ENCODE peak calls at places on chromosomes 16 and 17, in ten cellular contexts. Z is ovary, L is heart left ventricle, W is A549, C is GM12892, V is gastrocnemius medialis, A is stomach, J is Peyer's patch, N is H54, T is tibial nerve. S is an unnamed sample.

GRCh38 chr17:80793421-80793820 is 198.2 kb upstream of the CHMP6 start:
- DNase-seq in T (no peak), A (no peak), N (no peak), L (no peak), V (no peak), J (no peak), W (no peak), Z (no peak), C (no peak), S (no peak)

GRCh38 chr16:19005561-19006445 is 22.1 kb downstream of the TMC7 start:
- DNase-seq in L (peak), N (peak), C (no peak), A (peak), Z (no peak), W (peak), J (no peak), V (no peak), T (peak), S (no peak)

GRCh38 chr17:19268611-19269010 is 31.4 kb downstream of the EPN2 start:
- DNase-seq in C (no peak), J (no peak), T (no peak), N (no peak), L (no peak), Z (no peak), W (no peak), V (no peak), A (no peak), S (no peak)

GRCh38 chr17:79664925-79665738 is 54.3 kb upstream of the RBFOX3 start:
- DNase-seq in N (no peak), T (peak), J (no peak), V (no peak), L (peak), Z (peak), C (no peak), W (no peak), A (peak), S (no peak)

GRCh38 chr16:82092711-82093110 is 57.7 kb downstream of the HSD17B2 start:
- DNase-seq in N (no peak), J (no peak), L (no peak), W (no peak), V (no peak), T (no peak), Z (no peak), A (no peak), C (no peak), S (no peak)

GRCh38 chr17:58268326-58268725 is 12.4 kb downstream of the MPO start:
- DNase-seq in N (no peak), J (peak), W (no peak), T (no peak), L (peak), Z (no peak), V (no peak), C (no peak), A (no peak), S (no peak)

GRCh38 chr17:1179112-1179634 is 608 bp downstream of the ABR start:
- DNase-seq in L (no peak), T (no peak), C (no peak), V (no peak), N (no peak), A (no peak), J (no peak), Z (no peak), W (no peak), S (no peak)

GRCh38 chr16:64809876-64810629 is 311.8 kb downstream of the CDH11 start:
- DNase-seq in Z (no peak), W (no peak), C (no peak), A (no peak), T (no peak), V (no peak), J (no peak), N (no peak), L (no peak), S (no peak)

GRCh38 chr17:47878203-47879027 is 17.6 kb upstream of the SP2 start:
- DNase-seq in J (no peak), Z (no peak), C (no peak), W (no peak), A (no peak), T (no peak), N (no peak), V (no peak), L (no peak), S (no peak)

DNA sequence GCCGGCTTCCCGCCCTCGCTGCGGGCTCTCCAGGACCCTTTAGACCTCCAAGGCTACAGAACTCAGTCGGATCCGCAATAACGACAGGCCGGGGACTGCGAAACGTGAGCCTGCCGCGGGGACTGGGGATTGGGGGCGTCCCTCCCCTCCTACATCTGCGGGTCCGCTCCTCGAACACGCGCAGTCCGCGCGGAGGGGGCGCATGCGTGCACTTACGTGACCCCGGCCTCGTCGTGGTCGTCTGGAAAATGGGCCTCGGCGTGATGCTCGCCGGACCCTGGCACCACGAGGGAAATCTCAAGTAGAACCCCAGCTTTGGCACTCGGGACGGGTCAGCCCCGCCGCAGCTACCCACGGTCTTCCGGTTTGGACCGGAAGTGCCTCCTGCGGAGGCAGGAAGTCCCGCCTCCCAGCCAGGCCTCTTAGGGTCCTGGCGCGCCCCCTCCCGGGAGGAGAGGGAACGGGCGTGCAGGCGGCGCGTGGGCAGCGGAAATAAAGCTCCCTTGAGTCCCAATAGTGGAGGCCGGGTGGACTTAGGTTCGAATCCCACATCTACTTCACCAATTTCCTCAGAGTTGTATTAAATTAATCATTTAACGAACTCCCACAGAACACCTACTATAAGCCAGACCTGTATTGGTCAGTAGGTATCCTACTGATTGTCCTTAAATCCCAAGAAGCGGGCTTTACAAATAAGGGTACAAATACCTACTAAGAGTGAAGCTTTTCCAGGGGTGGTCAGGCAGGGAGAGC is at the start of gene TAF1C:
- DNase-seq in V (peak), C (peak), Z (peak), J (peak), T (peak), N (peak), A (peak), W (peak), L (peak), S (peak)
- TF ChIP-seq POLR2A in V (peak), C (peak), Z (peak), J (peak), T (no peak), N (peak), A (no peak), W (peak), L (no peak), S (peak)

GRCh38 chr16:591892-592517 is 2.1 kb downstream of the RAB40C start:
- DNase-seq in V (no peak), A (no peak), W (no peak), N (no peak), L (peak), C (no peak), Z (no peak), J (no peak), T (no peak), S (no peak)

GRCh38 chr16:590875-591200 is 972 bp downstream of the RAB40C start:
- DNase-seq in C (no peak), N (no peak), J (no peak), A (no peak), T (no peak), Z (no peak), V (no peak), W (no peak), L (no peak), S (no peak)

GRCh38 chr16:589658-590159 is at the start of gene RAB40C:
- DNase-seq in W (peak), Z (peak), J (peak), T (peak), A (peak), L (peak), V (peak), N (peak), C (peak), S (peak)

GRCh38 chr16:588889-589657 is 793 bp upstream of the RAB40C start:
- DNase-seq in J (peak), Z (peak), W (peak), C (peak), V (peak), N (peak), A (peak), L (peak), T (peak), S (peak)

GRCh38 chr16:590165-590874 is 454 bp downstream of the RAB40C start:
- DNase-seq in A (peak), L (peak), V (no peak), C (no peak), Z (peak), W (no peak), N (no peak), J (no peak), T (no peak), S (no peak)
- TF ChIP-seq POLR2A in A (no peak), L (no peak), V (peak), C (no peak), Z (no peak), W (peak), N (peak), J (peak), T (no peak), S (no peak)

DNA sequence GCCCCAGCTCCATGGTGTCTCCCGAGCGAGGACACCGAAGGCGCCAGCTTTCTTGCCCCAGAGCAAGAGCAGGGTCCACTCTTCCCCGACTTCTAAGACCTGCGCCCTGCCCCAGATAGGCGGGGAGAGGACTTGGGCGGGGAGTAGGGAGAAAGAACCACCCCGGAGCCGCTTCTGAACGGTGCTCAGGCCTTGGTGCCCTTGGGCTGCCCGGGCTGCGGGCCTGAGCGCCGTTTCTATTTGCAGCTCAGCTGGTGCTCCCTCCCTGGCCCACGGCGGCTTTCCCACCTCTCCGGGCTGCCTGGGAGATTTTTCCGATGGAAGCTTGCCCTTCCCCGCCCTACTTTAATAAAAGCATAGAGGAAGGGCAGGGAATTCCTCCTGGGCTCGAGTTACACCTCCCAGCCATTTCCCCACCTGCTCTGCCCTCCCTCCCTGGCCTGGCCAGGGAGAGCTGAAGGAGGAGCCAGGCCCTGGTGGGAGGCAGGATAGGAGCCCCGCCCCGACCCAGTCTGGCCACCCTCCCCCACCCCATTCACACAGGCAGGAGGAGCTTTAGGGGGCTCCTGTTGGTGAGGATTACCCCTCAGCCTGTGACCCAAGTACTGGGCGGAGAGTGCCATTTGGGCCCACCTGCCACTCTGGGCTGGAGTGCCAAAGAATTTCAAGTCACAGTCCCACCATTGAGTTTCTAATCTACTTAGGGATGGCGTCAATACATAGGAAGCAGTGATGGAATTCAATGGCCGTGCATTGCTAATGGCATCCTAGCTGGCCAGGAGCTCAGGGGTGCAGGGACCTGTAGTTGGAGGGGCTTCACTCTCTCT is 2.0 kb downstream of the MMP15 start:
- DNase-seq in N (no peak), L (peak), A (peak), W (peak), V (no peak), J (no peak), T (no peak), Z (no peak), C (no peak), S (no peak)
- TF ChIP-seq POLR2A in N (no peak), L (no peak), A (no peak), W (no peak), V (no peak), J (peak), T (no peak), Z (no peak), C (no peak), S (no peak)

GRCh38 chr16:50265716-50266336 is 525 bp upstream of the ADCY7 start:
- DNase-seq in J (no peak), N (no peak), Z (peak), A (no peak), L (no peak), V (no peak), C (no peak), T (no peak), W (no peak), S (no peak)

GRCh38 chr16:50267151-50267631 is 840 bp downstream of the ADCY7 start:
- DNase-seq in J (no peak), T (no peak), V (no peak), Z (no peak), W (no peak), N (no peak), L (no peak), C (no peak), A (no peak), S (peak)

GRCh38 chr16:50267651-50268050 is 1.3 kb downstream of the ADCY7 start:
- DNase-seq in A (no peak), W (no peak), J (no peak), N (no peak), V (no peak), Z (no peak), C (no peak), L (no peak), T (no peak), S (peak)

GRCh38 chr16:50265260-50265659 is 1.1 kb upstream of the ADCY7 start:
- DNase-seq in V (no peak), Z (no peak), N (no peak), W (no peak), T (no peak), L (no peak), C (no peak), A (peak), J (peak), S (peak)

DNA sequence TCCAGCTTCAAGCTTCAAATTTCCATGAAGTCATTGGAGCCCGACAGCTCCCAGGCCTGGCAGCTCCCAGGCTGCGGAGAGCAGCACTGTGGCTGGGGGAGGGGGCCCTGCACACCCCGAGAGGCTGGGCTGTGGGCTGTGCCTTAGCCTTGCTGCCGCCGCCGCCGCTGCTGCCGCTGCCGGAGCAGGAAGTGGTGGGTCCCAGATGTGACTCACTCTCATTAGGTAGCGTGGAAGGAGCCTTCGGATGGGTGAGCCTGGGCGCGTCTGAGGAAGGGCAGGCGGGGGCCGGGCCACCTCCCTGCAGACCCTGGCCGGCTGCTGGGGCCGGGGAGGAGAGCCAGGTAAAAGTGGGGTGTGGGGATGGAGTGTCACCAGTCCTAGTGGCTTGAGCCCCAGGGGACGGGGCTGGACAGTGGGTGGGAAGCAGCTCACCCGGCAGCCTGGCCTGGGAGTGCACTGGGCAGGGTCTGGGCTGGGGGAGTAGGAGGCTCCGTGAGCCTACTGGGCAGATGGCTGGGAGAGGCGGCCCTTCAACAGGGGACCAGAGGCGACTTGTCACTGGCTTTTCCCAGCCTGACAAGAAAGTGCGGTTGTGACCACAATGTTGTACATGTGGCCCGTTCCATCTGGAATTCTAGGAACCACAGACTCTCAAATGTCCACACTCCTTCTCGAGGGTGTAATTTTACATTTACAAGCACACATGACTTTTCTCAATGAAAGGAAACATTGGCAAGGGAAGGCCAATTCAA is at the start of gene ADCY7:
- DNase-seq in N (peak), V (peak), L (peak), A (peak), T (no peak), J (peak), Z (peak), W (no peak), C (peak), S (peak)
- TF ChIP-seq POLR2A in N (peak), V (no peak), L (no peak), A (no peak), T (no peak), J (no peak), Z (no peak), W (no peak), C (peak), S (peak)

GRCh38 chr17:42380935-42381334 is 7.3 kb downstream of the STAT3 start:
- DNase-seq in W (no peak), L (no peak), T (no peak), N (no peak), J (no peak), A (no peak), C (no peak), V (no peak), Z (no peak), S (no peak)
- TF ChIP-seq POLR2A in W (no peak), L (no peak), T (no peak), N (no peak), J (no peak), A (no peak), C (no peak), V (no peak), Z (no peak), S (no peak)

GRCh38 chr17:39455919-39456318 is 4.9 kb upstream of the MED1 start:
- DNase-seq in Z (no peak), W (no peak), C (no peak), L (no peak), T (no peak), A (no peak), N (no peak), V (no peak), J (no peak), S (no peak)

GRCh38 chr17:39461911-39462641 is 790 bp downstream of the CDK12 start:
- DNase-seq in C (no peak), V (no peak), N (peak), T (no peak), L (peak), Z (no peak), A (peak), W (no peak), J (peak), S (peak)

GRCh38 chr17:39462644-39463375 is 1.5 kb downstream of the CDK12 start:
- DNase-seq in W (no peak), N (no peak), A (no peak), L (no peak), C (no peak), T (no peak), Z (no peak), V (no peak), J (no peak), S (peak)

DNA sequence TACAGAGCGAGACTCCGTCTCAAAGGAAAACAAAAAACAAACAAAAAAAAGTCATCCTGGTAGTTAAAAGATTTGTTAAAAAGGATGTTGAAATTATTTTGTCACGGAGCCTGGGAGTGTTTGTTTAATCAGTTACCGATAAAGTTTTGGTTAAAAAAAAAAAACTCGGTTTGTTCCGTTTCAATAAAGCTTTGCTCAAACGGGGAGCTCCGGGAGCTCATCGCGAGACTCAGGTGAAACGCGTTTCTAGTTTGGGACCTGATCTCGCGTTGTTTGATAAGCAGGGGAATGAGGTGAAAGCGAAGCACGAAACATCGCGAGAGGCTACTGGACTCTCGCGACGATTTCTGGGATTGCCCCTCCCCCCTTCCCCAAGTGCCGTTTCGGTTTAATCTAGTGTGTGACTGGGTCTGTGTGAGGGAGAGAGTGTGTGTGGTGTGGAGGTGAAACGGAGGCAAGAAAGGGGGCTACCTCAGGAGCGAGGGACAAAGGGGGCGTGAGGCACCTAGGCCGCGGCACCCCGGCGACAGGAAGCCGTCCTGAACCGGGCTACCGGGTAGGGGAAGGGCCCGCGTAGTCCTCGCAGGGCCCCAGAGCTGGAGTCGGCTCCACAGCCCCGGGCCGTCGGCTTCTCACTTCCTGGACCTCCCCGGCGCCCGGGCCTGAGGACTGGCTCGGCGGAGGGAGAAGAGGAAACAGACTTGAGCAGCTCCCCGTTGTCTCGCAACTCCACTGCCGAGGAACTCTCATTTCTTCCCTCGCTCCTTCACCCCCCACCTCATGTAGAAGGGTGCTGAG is at the start of gene CDK12:
- DNase-seq in C (peak), Z (peak), V (peak), A (peak), J (peak), W (peak), N (peak), L (peak), T (peak), S (peak)
- TF ChIP-seq POLR2A in C (peak), Z (peak), V (peak), A (no peak), J (peak), W (peak), N (peak), L (no peak), T (peak), S (peak)

DNA sequence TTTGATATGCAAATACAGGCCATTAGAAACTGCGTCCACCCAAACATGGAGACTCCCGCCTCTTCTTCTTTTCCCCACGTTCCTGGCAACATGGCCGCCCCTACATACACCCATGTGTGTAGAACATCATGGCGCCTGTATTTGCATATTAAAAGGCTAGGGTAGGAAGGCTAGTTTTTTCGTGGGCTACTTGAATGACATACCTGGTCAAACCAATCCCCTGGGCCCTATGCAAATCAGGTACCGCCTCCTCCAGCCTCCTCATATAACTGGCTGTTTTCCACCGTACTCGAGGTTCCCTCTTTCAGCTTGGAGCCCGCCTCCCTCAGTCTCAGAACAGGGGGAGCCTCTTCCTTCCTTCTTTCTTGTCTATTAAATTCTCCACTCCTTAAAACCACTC is 840 bp upstream of the CD300LB start:
- DNase-seq in N (no peak), C (no peak), A (peak), L (peak), W (no peak), Z (peak), J (peak), T (no peak), V (no peak), S (no peak)
- TF ChIP-seq POLR2A in N (no peak), C (no peak), A (no peak), L (no peak), W (no peak), Z (no peak), J (peak), T (no peak), V (peak), S (no peak)

GRCh38 chr16:56382901-56383355 is 42.4 kb downstream of the AMFR start:
- DNase-seq in L (no peak), J (no peak), V (no peak), C (no peak), T (no peak), Z (no peak), A (no peak), N (peak), W (peak), S (no peak)
- TF ChIP-seq POLR2A in L (no peak), J (no peak), V (no peak), C (no peak), T (no peak), Z (no peak), A (no peak), N (no peak), W (no peak), S (no peak)

S was measured in erythroblast.